ENCODE peak calls at places on chromosome 18, in five cellular contexts. D is retinal pigment epithelial cell, G is GM23338, N is GM12865, I is right lobe of liver. Q is an unnamed sample.

GRCh38 chr18:76354348-76354747 is 140.7 kb downstream of the ZNF516 start:
- DNase-seq in D (no peak), G (no peak), N (no peak), I (no peak), Q (no peak)

GRCh38 chr18:57434177-57434535 is 1.0 kb upstream of the ONECUT2 start:
- DNase-seq in D (no peak), G (peak; percentile 67), N (no peak), I (no peak), Q (no peak)

GRCh38 chr18:58186258-58186948 is 142.4 kb downstream of the NEDD4L start:
- DNase-seq in D (peak; percentile 89), G (no peak), N (no peak), I (no peak), Q (no peak)

GRCh38 chr18:37393945-37394609 is 171.5 kb downstream of the CELF4 start:
- DNase-seq in D (no peak), G (peak; percentile 95), N (peak; percentile 26), I (peak; percentile 72), Q (peak; percentile 70)

GRCh38 chr18:43420950-43421349 is 143.7 kb upstream of the SYT4 start:
- DNase-seq in D (no peak), G (peak; percentile 63), N (no peak), I (no peak), Q (no peak)

GRCh38 chr18:78557371-78557770 is 422.2 kb upstream of the SALL3 start:
- DNase-seq in D (no peak), G (no peak), N (no peak), I (no peak), Q (no peak)

GRCh38 chr18:33928226-33928625 is 296.5 kb downstream of the NOL4 start:
- DNase-seq in D (no peak), G (no peak), N (no peak), I (no peak), Q (no peak)

GRCh38 chr18:76468345-76469275 is 26.4 kb downstream of the ZNF516 start:
- DNase-seq in D (no peak), G (no peak), N (no peak), I (no peak), Q (no peak)

GRCh38 chr18:76914314-76914713 is 92.0 kb downstream of the ZNF236 start:
- DNase-seq in D (peak; percentile 23), G (no peak), N (peak; percentile 20), I (no peak), Q (peak; percentile 43)

GRCh38 chr18:6504605-6505510 is 90.1 kb upstream of the L3MBTL4 start:
- DNase-seq in D (no peak), G (no peak), N (no peak), I (no peak), Q (no peak)

GRCh38 chr18:59957957-59958356 is 58.2 kb downstream of the PMAIP1 start:
- DNase-seq in D (peak; percentile 69), G (no peak), N (peak; percentile 74), I (no peak), Q (no peak)

GRCh38 chr18:74963820-74964446 is 245.0 kb downstream of the PTGR3 start:
- DNase-seq in D (no peak), G (peak; percentile 76), N (peak; percentile 56), I (no peak), Q (peak; percentile 33)

GRCh38 chr18:21735452-21736015 is 5.1 kb upstream of the MIB1 start:
- DNase-seq in D (no peak), G (peak; percentile 90), N (no peak), I (no peak), Q (no peak)

GRCh38 chr18:42649636-42650035 is 465.8 kb downstream of the RIT2 start:
- DNase-seq in D (no peak), G (no peak), N (no peak), I (no peak), Q (no peak)

GRCh38 chr18:31489311-31489710 is 8.7 kb upstream of the DSG2 start:
- DNase-seq in D (no peak), G (no peak), N (no peak), I (no peak), Q (no peak)

DNA sequence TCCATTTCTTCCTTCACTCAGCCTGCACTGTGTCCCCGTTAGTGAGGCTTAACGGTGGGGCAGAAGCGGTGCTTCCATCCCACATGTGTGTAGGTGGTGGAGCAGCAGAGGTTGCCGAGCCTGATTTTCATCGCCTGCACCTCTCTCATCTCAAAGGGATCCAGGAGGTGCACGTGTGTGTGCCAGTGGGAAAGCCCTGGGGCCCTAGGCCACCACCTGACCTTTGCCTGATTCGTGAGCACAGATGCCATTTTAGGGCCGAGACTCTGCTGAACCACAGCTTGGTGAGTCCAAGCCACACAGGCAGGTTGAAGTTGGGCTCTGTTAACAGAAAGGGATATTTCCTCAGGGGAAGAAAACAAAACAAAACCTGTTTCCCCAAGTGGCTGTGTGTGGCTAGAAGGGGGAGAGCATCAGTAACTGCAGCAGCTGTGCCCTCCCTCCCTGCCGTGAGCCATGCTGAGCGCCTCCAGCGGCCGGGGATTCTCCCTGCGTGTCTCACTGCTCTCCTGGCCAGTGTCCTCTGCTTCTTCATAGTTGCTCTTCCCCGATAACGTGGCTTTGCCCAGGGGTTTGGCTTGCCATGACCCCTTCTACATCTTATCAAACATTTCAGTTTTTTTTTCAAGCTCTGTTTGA is 81.5 kb downstream of the MAPRE2 start:
- DNase-seq in D (no peak), G (peak; percentile 82), N (no peak), I (peak; percentile 47), Q (no peak)
- TF ChIP-seq CTCF in D (no peak), G (peak; percentile 65), N (no peak), I (no peak), Q (no peak)

GRCh38 chr18:39571511-39571910 is 2005.9 kb upstream of the CELF4 start:
- DNase-seq in D (no peak), G (peak; percentile 80), N (peak; percentile 9), I (no peak), Q (peak; percentile 18)
- TF ChIP-seq CTCF in D (peak; percentile 52), G (peak; percentile 59), N (peak; percentile 16), I (peak; percentile 66), Q (peak; percentile 10)

DNA sequence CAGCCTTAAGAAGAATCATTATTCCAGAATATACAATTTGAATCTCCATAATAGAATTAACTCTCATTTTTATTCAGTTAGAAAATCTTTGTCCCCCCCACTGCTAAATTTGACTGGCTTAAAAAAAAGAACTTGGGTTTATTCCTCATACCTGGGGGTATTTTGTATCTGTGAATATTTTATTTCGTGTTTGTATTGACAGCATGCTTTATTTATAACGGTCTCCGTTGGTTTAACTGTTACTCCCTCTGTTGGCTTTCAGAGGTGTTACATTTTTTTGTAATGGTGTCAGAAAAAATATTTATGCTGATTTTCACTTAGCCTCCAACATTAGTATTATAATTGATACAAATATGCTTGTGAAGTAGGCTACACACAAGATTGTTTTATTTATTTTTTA is 109.1 kb downstream of the HAUS1 start:
- DNase-seq in D (no peak), G (peak; percentile 44), N (peak; percentile 41), I (no peak), Q (peak; percentile 41)
- TF ChIP-seq CTCF in D (peak; percentile 55), G (peak; percentile 45), N (peak; percentile 40), I (peak; percentile 53), Q (peak; percentile 16)

GRCh38 chr18:24246143-24246542 is 107.3 kb downstream of the CABYR start:
- DNase-seq in D (no peak), G (no peak), N (peak; percentile 78), I (no peak), Q (peak; percentile 38)
- TF ChIP-seq CTCF in D (no peak), G (no peak), N (no peak), I (no peak), Q (no peak)

DNA sequence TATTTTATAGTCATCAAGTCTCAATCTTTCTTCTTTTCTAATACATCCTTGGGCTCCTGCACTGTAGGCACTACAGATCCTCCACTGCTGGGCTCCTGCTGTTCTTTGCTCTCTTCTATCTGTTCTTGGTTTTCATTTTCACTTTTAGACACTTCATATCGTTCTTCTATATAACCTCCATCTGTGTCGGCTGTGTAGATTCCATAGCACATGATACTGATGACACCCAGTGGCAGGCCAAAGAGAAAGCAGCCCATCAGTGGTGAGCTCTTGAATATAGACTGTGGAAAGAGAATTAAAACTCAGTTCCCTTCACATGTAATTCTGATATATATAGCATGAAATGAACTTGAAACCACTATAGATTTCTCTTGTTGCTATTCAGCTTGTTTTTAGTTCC is 38.0 kb downstream of the TMX3 start:
- DNase-seq in D (no peak), G (no peak), N (peak; percentile 33), I (no peak), Q (no peak)
- TF ChIP-seq CTCF in D (no peak), G (peak; percentile 24), N (no peak), I (no peak), Q (peak; percentile 30)

GRCh38 chr18:48037481-48038271 is 107.2 kb upstream of the SMAD2 start:
- DNase-seq in D (no peak), G (peak; percentile 64), N (no peak), I (no peak), Q (no peak)
- TF ChIP-seq CTCF in D (peak; percentile 48), G (peak; percentile 81), N (no peak), I (peak; percentile 35), Q (no peak)

Q was measured in GM13976.